ENCODE peak calls at places on chromosomes 16 and 17, in ten cellular contexts. A is uterus, S is fibroblast of lung, D is Panc1, C is heart right ventricle, K is neural progenitor cell, X is foreskin fibroblast, I is upper lobe of left lung, Q is cardiac fibroblast, E is sigmoid colon. R is an unnamed sample.

GRCh38 chr16:71781741-71782140 is 26.9 kb downstream of the AP1G1 start:
- DNase-seq in A (no peak), S (peak; percentile 6), D (no peak), C (no peak), K (no peak), X (no peak), I (no peak), Q (no peak), E (no peak), R (peak; percentile 16)

GRCh38 chr17:19378416-19379293 is at the start of gene MAPK7:
- DNase-seq in A (no peak), S (no peak), D (no peak), C (no peak), K (no peak), X (no peak), I (no peak), Q (no peak), E (peak; percentile 73), R (no peak)

GRCh38 chr16:79757968-79758367 is 157.4 kb upstream of the MAF start:
- DNase-seq in A (no peak), S (no peak), D (no peak), C (no peak), K (no peak), X (no peak), I (no peak), Q (no peak), E (no peak), R (no peak)

GRCh38 chr16:72818286-72818845 is 229.6 kb downstream of the ZFHX3 start:
- DNase-seq in A (no peak), S (no peak), D (no peak), C (no peak), K (peak; percentile 49), X (no peak), I (no peak), Q (peak; percentile 48), E (no peak), R (no peak)

GRCh38 chr16:68893710-68894705 is 50.7 kb downstream of the TANGO6 start:
- DNase-seq in A (no peak), S (peak; percentile 26), D (no peak), C (peak; percentile 33), K (peak; percentile 68), X (no peak), I (no peak), Q (peak; percentile 46), E (no peak), R (peak; percentile 17)

GRCh38 chr17:57234252-57235092 is 21.9 kb upstream of the MSI2 start:
- DNase-seq in A (no peak), S (peak; percentile 37), D (no peak), C (no peak), K (peak; percentile 24), X (no peak), I (no peak), Q (no peak), E (no peak), R (no peak)

GRCh38 chr17:491086-492014 is 138.7 kb upstream of the RPH3AL start:
- DNase-seq in A (peak; percentile 72), S (peak; percentile 59), D (no peak), C (peak; percentile 43), K (peak; percentile 86), X (peak; percentile 72), I (peak; percentile 39), Q (peak; percentile 66), E (peak; percentile 85), R (peak; percentile 71)

GRCh38 chr17:1379930-1380313 is 20.1 kb downstream of the YWHAE start:
- DNase-seq in A (no peak), S (no peak), D (no peak), C (no peak), K (no peak), X (no peak), I (no peak), Q (no peak), E (no peak), R (no peak)

GRCh38 chr17:41492771-41493170 is 3.1 kb upstream of the KRT36 start:
- DNase-seq in A (no peak), S (peak; percentile 57), D (no peak), C (peak; percentile 27), K (no peak), X (no peak), I (no peak), Q (peak; percentile 82), E (no peak), R (peak; percentile 35)

GRCh38 chr17:72715906-72716572 is 376.4 kb downstream of the SLC39A11 start:
- DNase-seq in A (no peak), S (peak; percentile 96), D (peak; percentile 81), C (no peak), K (no peak), X (peak; percentile 93), I (no peak), Q (peak; percentile 93), E (no peak), R (peak; percentile 99)

GRCh38 chr17:15919466-15919865 is 25.5 kb upstream of the ADORA2B start:
- DNase-seq in A (no peak), S (no peak), D (no peak), C (no peak), K (no peak), X (no peak), I (no peak), Q (no peak), E (no peak), R (no peak)

GRCh38 chr17:81579821-81580321 is 27.7 kb upstream of the FAAP100 start:
- DNase-seq in A (no peak), S (no peak), D (no peak), C (no peak), K (no peak), X (no peak), I (no peak), Q (peak; percentile 72), E (no peak), R (peak; percentile 67)

GRCh38 chr17:1707107-1707506 is 3.1 kb downstream of the TLCD2 start:
- DNase-seq in A (no peak), S (no peak), D (no peak), C (no peak), K (no peak), X (no peak), I (no peak), Q (no peak), E (no peak), R (no peak)

GRCh38 chr17:82229686-82230626 is 1.1 kb downstream of the SLC16A3 start:
- DNase-seq in A (no peak), S (peak; percentile 22), D (no peak), C (no peak), K (peak; percentile 48), X (no peak), I (no peak), Q (no peak), E (peak; percentile 78), R (no peak)

GRCh38 chr16:783404-784161 is 4.6 kb downstream of the RPUSD1 start:
- DNase-seq in A (peak; percentile 40), S (peak; percentile 31), D (no peak), C (no peak), K (no peak), X (no peak), I (no peak), Q (peak; percentile 26), E (no peak), R (peak; percentile 24)

DNA sequence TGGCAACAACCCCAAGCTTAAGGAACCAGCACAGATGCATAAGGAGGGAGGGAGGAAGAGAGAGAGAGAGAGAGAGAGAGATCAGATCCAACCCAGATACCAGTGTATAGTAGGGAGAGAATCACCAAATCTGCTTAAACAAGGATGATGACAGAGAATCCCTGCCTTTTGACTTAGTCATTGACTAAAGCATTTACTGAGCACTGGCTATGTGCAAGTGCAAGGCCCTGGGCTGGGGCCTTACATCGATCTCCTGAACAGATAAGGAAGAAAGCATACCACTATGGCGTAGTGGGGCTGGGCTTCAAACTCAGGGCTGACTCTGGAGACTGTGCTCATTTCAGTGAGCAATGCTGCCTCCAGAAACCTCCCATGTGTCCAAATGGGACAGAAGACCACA is 15.8 kb downstream of the TSNAXIP1 start:
- DNase-seq in A (no peak), S (no peak), D (no peak), C (no peak), K (no peak), X (no peak), I (no peak), Q (no peak), E (no peak), R (no peak)
- H3K4me3 ChIP-seq in A (no peak overlapping the region), S (no peak overlapping the region), D (no peak overlapping the region), C (no peak overlapping the region), K (no peak overlapping the region), X (no peak overlapping the region), I (no peak overlapping the region), Q (no peak overlapping the region), E (no peak overlapping the region), R (no peak overlapping the region)

DNA sequence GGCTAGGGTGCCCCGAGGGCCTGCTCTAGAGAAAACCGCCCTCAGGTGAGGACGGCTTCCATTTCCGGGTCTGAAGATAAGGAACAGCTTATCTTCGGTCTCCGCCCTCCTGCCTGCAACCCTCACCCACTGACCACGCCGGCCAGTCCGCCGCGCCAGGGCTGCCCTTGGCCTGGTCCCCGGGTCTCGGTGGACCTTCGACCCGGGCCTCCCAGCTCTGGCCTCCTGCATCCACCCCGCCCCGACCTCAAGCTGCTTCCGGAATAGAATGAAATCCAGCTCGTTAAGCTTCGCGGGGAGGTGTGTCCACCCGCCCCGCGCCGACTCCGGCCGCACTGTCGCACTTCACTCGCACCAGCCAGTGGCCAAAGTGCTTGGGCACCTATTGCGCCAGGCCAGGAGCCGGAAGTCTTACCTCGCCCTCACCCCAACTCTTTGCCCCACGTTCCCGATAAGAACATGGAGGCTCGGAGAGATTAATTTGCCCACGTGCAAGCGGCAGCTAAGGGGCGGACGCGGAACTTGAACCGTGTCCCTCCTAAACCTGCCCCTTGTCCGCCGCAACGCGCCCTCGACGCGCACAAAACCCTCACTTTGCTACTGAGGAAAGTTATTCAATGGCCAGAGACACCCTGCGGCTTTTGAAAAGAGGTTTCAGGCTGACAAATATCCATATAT is 742 bp upstream of the MMP15 start:
- DNase-seq in A (no peak), S (peak; percentile 7), D (no peak), C (no peak), K (peak; percentile 70), X (no peak), I (peak; percentile 76), Q (no peak), E (no peak), R (no peak)
- TF ChIP-seq CTCF in A (no peak), S (no peak), D (no peak), C (no peak), K (no peak), X (no peak), I (no peak), Q (no peak), E (no peak), R (no peak)

DNA sequence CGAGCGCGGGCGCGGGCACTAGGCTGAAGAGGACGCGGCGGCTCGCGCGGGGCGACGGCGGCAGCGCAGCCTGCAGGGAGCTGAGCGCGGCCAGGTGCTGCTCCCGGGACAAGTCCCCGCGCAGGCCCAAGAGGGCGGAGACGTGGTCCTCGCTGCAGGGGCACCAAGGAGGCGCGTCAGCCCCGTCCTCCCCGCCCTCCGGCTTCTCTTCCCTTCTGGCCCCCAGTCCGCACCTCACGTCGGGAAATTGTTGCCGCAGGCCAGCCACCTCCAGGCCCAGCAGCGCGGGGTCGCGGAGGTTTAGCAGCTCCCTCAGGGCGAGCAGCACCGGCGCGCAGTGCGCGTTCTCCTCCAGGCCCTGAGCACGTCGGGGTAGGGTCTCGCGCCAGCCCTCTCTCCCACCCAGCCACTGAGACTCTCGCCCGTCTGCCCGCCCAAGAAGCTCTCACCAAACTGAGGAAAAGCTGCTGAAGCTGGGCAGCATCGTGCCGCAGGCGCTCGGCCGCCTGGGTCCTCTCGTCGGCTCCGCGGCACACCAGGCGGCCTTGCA is 765 bp upstream of the MATCAP1 start:
- DNase-seq in A (no peak), S (no peak), D (no peak), C (no peak), K (peak; percentile 56), X (no peak), I (peak; percentile 35), Q (no peak), E (no peak), R (no peak)
- H3K4me3 ChIP-seq in A (peak overlapping the region; percentile 84), S (peak overlapping the region; percentile 24), D (peak overlapping the region; percentile 87), C (peak overlapping the region; percentile 69), K (peak overlapping the region; percentile 70), X (peak overlapping the region; percentile 75), I (peak overlapping the region; percentile 69), Q (peak overlapping the region; percentile 77), E (peak overlapping the region; percentile 73), R (peak overlapping the region; percentile 69)

GRCh38 chr17:38579934-38580333 is 25.8 kb downstream of the SRCIN1 start:
- DNase-seq in A (no peak), S (no peak), D (no peak), C (peak; percentile 13), K (peak; percentile 67), X (peak; percentile 13), I (no peak), Q (peak; percentile 53), E (no peak), R (peak; percentile 52)
- TF ChIP-seq CTCF in A (no peak), S (peak; percentile 10), D (peak; percentile 37), C (no peak), K (peak; percentile 50), X (no peak), I (no peak), Q (peak; percentile 28), E (no peak), R (peak; percentile 1)